ENCODE peak calls at places on chromosomes 1 and 21, in ten cellular contexts. One of them, this sample, is unnamed.

GRCh38 chr1:39129514-39129913 is 75.0 kb upstream of the MACF1 start:
- DNase-seq in mammary epithelial cell: peak; percentile 46
- DNase-seq in uterus: no peak
- DNase-seq in A549: no peak
- DNase-seq in HFF-Myc: no peak
- DNase-seq in keratinocyte: no peak
- DNase-seq in fibroblast of mammary gland: peak; percentile 52
- DNase-seq in heart right ventricle: no peak
- DNase-seq in fibroblast of villous mesenchyme: no peak
- DNase-seq in cardiac muscle cell: no peak
- DNase-seq in this sample: no peak

GRCh38 chr1:93658188-93658587 is 23.4 kb downstream of the BCAR3 start:
- DNase-seq in mammary epithelial cell: peak; percentile 31
- DNase-seq in heart right ventricle: no peak
- DNase-seq in uterus: no peak
- DNase-seq in A549: no peak
- DNase-seq in HFF-Myc: no peak
- DNase-seq in fibroblast of villous mesenchyme: no peak
- DNase-seq in cardiac muscle cell: no peak
- DNase-seq in keratinocyte: no peak
- DNase-seq in fibroblast of mammary gland: peak; percentile 43
- DNase-seq in this sample: no peak

GRCh38 chr1:111904478-111905218 is 84.8 kb downstream of the KCND3 start:
- DNase-seq in A549: no peak
- DNase-seq in cardiac muscle cell: peak; percentile 59
- DNase-seq in heart right ventricle: peak; percentile 24
- DNase-seq in uterus: no peak
- DNase-seq in keratinocyte: no peak
- DNase-seq in mammary epithelial cell: no peak
- DNase-seq in fibroblast of mammary gland: no peak
- DNase-seq in fibroblast of villous mesenchyme: no peak
- DNase-seq in HFF-Myc: no peak
- DNase-seq in this sample: no peak

GRCh38 chr1:93905734-93906133 is 3.5 kb downstream of the GCLM start:
- DNase-seq in uterus: no peak
- DNase-seq in fibroblast of mammary gland: peak; percentile 74
- DNase-seq in mammary epithelial cell: peak; percentile 68
- DNase-seq in cardiac muscle cell: no peak
- DNase-seq in keratinocyte: no peak
- DNase-seq in heart right ventricle: no peak
- DNase-seq in A549: no peak
- DNase-seq in HFF-Myc: no peak
- DNase-seq in fibroblast of villous mesenchyme: peak; percentile 66
- DNase-seq in this sample: no peak

GRCh38 chr1:116356067-116356466 is 17.0 kb upstream of the ATP1A1 start:
- DNase-seq in fibroblast of mammary gland: no peak
- DNase-seq in A549: no peak
- DNase-seq in fibroblast of villous mesenchyme: no peak
- DNase-seq in cardiac muscle cell: no peak
- DNase-seq in uterus: no peak
- DNase-seq in keratinocyte: no peak
- DNase-seq in HFF-Myc: no peak
- DNase-seq in heart right ventricle: no peak
- DNase-seq in mammary epithelial cell: no peak
- DNase-seq in this sample: no peak

GRCh38 chr1:20233394-20233793 is 47.1 kb upstream of the PLA2G2C start:
- DNase-seq in mammary epithelial cell: peak; percentile 11
- DNase-seq in heart right ventricle: no peak
- DNase-seq in fibroblast of villous mesenchyme: peak; percentile 21
- DNase-seq in keratinocyte: no peak
- DNase-seq in A549: no peak
- DNase-seq in cardiac muscle cell: no peak
- DNase-seq in HFF-Myc: no peak
- DNase-seq in uterus: no peak
- DNase-seq in fibroblast of mammary gland: peak; percentile 52
- DNase-seq in this sample: no peak

GRCh38 chr1:183178490-183178889 is 7.6 kb upstream of the LAMC2 start:
- DNase-seq in fibroblast of mammary gland: peak; percentile 28
- DNase-seq in heart right ventricle: no peak
- DNase-seq in uterus: no peak
- DNase-seq in cardiac muscle cell: no peak
- DNase-seq in keratinocyte: no peak
- DNase-seq in A549: no peak
- DNase-seq in fibroblast of villous mesenchyme: no peak
- DNase-seq in mammary epithelial cell: no peak
- DNase-seq in HFF-Myc: no peak
- DNase-seq in this sample: no peak

GRCh38 chr1:65260851-65261473 is 48.4 kb upstream of the DNAJC6 start:
- DNase-seq in uterus: no peak
- DNase-seq in mammary epithelial cell: peak; percentile 79
- DNase-seq in fibroblast of villous mesenchyme: peak; percentile 62
- DNase-seq in fibroblast of mammary gland: peak; percentile 82
- DNase-seq in heart right ventricle: no peak
- DNase-seq in A549: peak; percentile 71
- DNase-seq in keratinocyte: peak; percentile 58
- DNase-seq in HFF-Myc: peak; percentile 55
- DNase-seq in cardiac muscle cell: no peak
- DNase-seq in this sample: peak; percentile 59

GRCh38 chr1:44681905-44682900 is 7.7 kb downstream of the ARMH1 start:
- DNase-seq in keratinocyte: no peak
- DNase-seq in mammary epithelial cell: no peak
- DNase-seq in cardiac muscle cell: peak; percentile 16
- DNase-seq in HFF-Myc: no peak
- DNase-seq in heart right ventricle: no peak
- DNase-seq in fibroblast of mammary gland: no peak
- DNase-seq in uterus: no peak
- DNase-seq in fibroblast of villous mesenchyme: no peak
- DNase-seq in A549: no peak
- DNase-seq in this sample: no peak

GRCh38 chr1:183090386-183091006 is 67.3 kb downstream of the LAMC1 start:
- DNase-seq in uterus: peak; percentile 70
- DNase-seq in fibroblast of mammary gland: peak; percentile 89
- DNase-seq in mammary epithelial cell: no peak
- DNase-seq in cardiac muscle cell: no peak
- DNase-seq in heart right ventricle: peak; percentile 33
- DNase-seq in A549: no peak
- DNase-seq in keratinocyte: no peak
- DNase-seq in HFF-Myc: no peak
- DNase-seq in fibroblast of villous mesenchyme: peak; percentile 70
- DNase-seq in this sample: no peak

GRCh38 chr1:192639607-192640368 is 3.8 kb downstream of the RGS13 start:
- DNase-seq in heart right ventricle: no peak
- DNase-seq in keratinocyte: no peak
- DNase-seq in HFF-Myc: no peak
- DNase-seq in uterus: no peak
- DNase-seq in cardiac muscle cell: no peak
- DNase-seq in fibroblast of mammary gland: peak; percentile 55
- DNase-seq in fibroblast of villous mesenchyme: peak; percentile 64
- DNase-seq in mammary epithelial cell: peak; percentile 12
- DNase-seq in A549: peak; percentile 16
- DNase-seq in this sample: no peak

GRCh38 chr1:24540906-24541710 is 14.8 kb upstream of the NCMAP start:
- DNase-seq in HFF-Myc: peak; percentile 26
- DNase-seq in A549: peak; percentile 32
- DNase-seq in cardiac muscle cell: no peak
- DNase-seq in fibroblast of villous mesenchyme: peak; percentile 91
- DNase-seq in keratinocyte: no peak
- DNase-seq in uterus: no peak
- DNase-seq in heart right ventricle: no peak
- DNase-seq in fibroblast of mammary gland: peak; percentile 72
- DNase-seq in mammary epithelial cell: peak; percentile 56
- DNase-seq in this sample: peak; percentile 14

GRCh38 chr1:24544239-24544638 is 11.6 kb upstream of the NCMAP start:
- DNase-seq in keratinocyte: no peak
- DNase-seq in uterus: no peak
- DNase-seq in fibroblast of villous mesenchyme: no peak
- DNase-seq in HFF-Myc: no peak
- DNase-seq in mammary epithelial cell: peak; percentile 48
- DNase-seq in A549: no peak
- DNase-seq in heart right ventricle: no peak
- DNase-seq in cardiac muscle cell: no peak
- DNase-seq in fibroblast of mammary gland: no peak
- DNase-seq in this sample: no peak

GRCh38 chr1:24540051-24540905 is 15.6 kb upstream of the NCMAP start:
- DNase-seq in heart right ventricle: no peak
- DNase-seq in HFF-Myc: no peak
- DNase-seq in mammary epithelial cell: no peak
- DNase-seq in cardiac muscle cell: no peak
- DNase-seq in A549: no peak
- DNase-seq in fibroblast of mammary gland: no peak
- DNase-seq in uterus: no peak
- DNase-seq in keratinocyte: no peak
- DNase-seq in fibroblast of villous mesenchyme: no peak
- DNase-seq in this sample: no peak

GRCh38 chr1:24545673-24546072 is 10.2 kb upstream of the NCMAP start:
- DNase-seq in mammary epithelial cell: no peak
- DNase-seq in heart right ventricle: no peak
- DNase-seq in HFF-Myc: no peak
- DNase-seq in keratinocyte: no peak
- DNase-seq in fibroblast of mammary gland: no peak
- DNase-seq in cardiac muscle cell: no peak
- DNase-seq in fibroblast of villous mesenchyme: no peak
- DNase-seq in uterus: no peak
- DNase-seq in A549: no peak
- DNase-seq in this sample: no peak

GRCh38 chr1:24541711-24542346 is 14.1 kb upstream of the NCMAP start:
- DNase-seq in uterus: no peak
- DNase-seq in cardiac muscle cell: no peak
- DNase-seq in fibroblast of villous mesenchyme: no peak
- DNase-seq in fibroblast of mammary gland: no peak
- DNase-seq in HFF-Myc: no peak
- DNase-seq in mammary epithelial cell: no peak
- DNase-seq in A549: no peak
- DNase-seq in heart right ventricle: peak; percentile 34
- DNase-seq in keratinocyte: no peak
- DNase-seq in this sample: no peak
- H3K4me3 ChIP-seq in uterus: no peak overlapping the region
- H3K4me3 ChIP-seq in cardiac muscle cell: no peak overlapping the region
- H3K4me3 ChIP-seq in fibroblast of villous mesenchyme: no peak overlapping the region
- H3K4me3 ChIP-seq in fibroblast of mammary gland: no peak overlapping the region
- H3K4me3 ChIP-seq in HFF-Myc: no peak overlapping the region
- H3K4me3 ChIP-seq in mammary epithelial cell: no peak overlapping the region
- H3K4me3 ChIP-seq in A549: peak overlapping the region; percentile 25
- H3K4me3 ChIP-seq in heart right ventricle: no peak overlapping the region
- H3K4me3 ChIP-seq in keratinocyte: no peak overlapping the region
- H3K4me3 ChIP-seq in this sample: no peak overlapping the region

GRCh38 chr1:24020032-24020431 is 39.9 kb upstream of the SRSF10 start:
- DNase-seq in keratinocyte: no peak
- DNase-seq in fibroblast of mammary gland: peak; percentile 66
- DNase-seq in fibroblast of villous mesenchyme: peak; percentile 71
- DNase-seq in A549: no peak
- DNase-seq in cardiac muscle cell: no peak
- DNase-seq in heart right ventricle: no peak
- DNase-seq in mammary epithelial cell: no peak
- DNase-seq in uterus: peak; percentile 83
- DNase-seq in HFF-Myc: no peak
- DNase-seq in this sample: no peak
- TF ChIP-seq CTCF in keratinocyte: no peak
- TF ChIP-seq CTCF in fibroblast of mammary gland: no peak
- TF ChIP-seq CTCF in fibroblast of villous mesenchyme: no peak
- TF ChIP-seq CTCF in A549: no peak
- TF ChIP-seq CTCF in cardiac muscle cell: no peak
- TF ChIP-seq CTCF in heart right ventricle: no peak
- TF ChIP-seq CTCF in mammary epithelial cell: no peak
- TF ChIP-seq CTCF in uterus: no peak
- TF ChIP-seq CTCF in HFF-Myc: no peak
- TF ChIP-seq CTCF in this sample: no peak

GRCh38 chr1:14516974-14517812 is 81.3 kb upstream of the KAZN start:
- DNase-seq in keratinocyte: peak; percentile 90
- DNase-seq in fibroblast of mammary gland: peak; percentile 100
- DNase-seq in A549: no peak
- DNase-seq in mammary epithelial cell: peak; percentile 78
- DNase-seq in cardiac muscle cell: no peak
- DNase-seq in fibroblast of villous mesenchyme: peak; percentile 79
- DNase-seq in HFF-Myc: peak; percentile 43
- DNase-seq in heart right ventricle: no peak
- DNase-seq in uterus: no peak
- DNase-seq in this sample: peak; percentile 14
- H3K4me3 ChIP-seq in keratinocyte: no peak overlapping the region
- H3K4me3 ChIP-seq in fibroblast of mammary gland: no peak overlapping the region
- H3K4me3 ChIP-seq in A549: no peak overlapping the region
- H3K4me3 ChIP-seq in mammary epithelial cell: no peak overlapping the region
- H3K4me3 ChIP-seq in cardiac muscle cell: no peak overlapping the region
- H3K4me3 ChIP-seq in fibroblast of villous mesenchyme: no peak overlapping the region
- H3K4me3 ChIP-seq in HFF-Myc: no peak overlapping the region
- H3K4me3 ChIP-seq in heart right ventricle: no peak overlapping the region
- H3K4me3 ChIP-seq in uterus: no peak overlapping the region
- H3K4me3 ChIP-seq in this sample: no peak overlapping the region

DNA sequence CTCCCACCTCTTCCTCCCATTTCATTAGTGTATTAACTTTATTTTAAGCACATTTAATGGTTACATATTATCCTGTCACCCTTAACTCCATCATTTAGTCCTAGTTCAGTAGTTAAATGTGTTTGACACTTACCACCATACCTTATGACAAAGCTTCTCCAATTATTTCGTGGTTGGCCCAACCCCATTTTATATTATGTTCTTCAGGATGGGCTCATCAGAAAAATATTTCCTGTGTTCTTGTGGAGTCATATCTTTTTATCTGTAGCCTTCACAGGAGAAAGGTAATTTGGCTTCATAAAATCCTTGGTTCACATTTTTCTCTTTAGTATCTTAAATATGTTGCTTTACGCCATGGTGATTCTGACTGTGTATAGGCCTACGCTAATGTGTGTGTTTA is 142.3 kb upstream of the COL6A1 start:
- DNase-seq in uterus: no peak
- DNase-seq in fibroblast of villous mesenchyme: no peak
- DNase-seq in HFF-Myc: no peak
- DNase-seq in A549: no peak
- DNase-seq in fibroblast of mammary gland: peak; percentile 24
- DNase-seq in heart right ventricle: no peak
- DNase-seq in mammary epithelial cell: peak; percentile 66
- DNase-seq in keratinocyte: no peak
- DNase-seq in cardiac muscle cell: no peak
- DNase-seq in this sample: no peak
- TF ChIP-seq CTCF in uterus: no peak
- TF ChIP-seq CTCF in fibroblast of villous mesenchyme: no peak
- TF ChIP-seq CTCF in HFF-Myc: no peak
- TF ChIP-seq CTCF in A549: no peak
- TF ChIP-seq CTCF in fibroblast of mammary gland: no peak
- TF ChIP-seq CTCF in heart right ventricle: no peak
- TF ChIP-seq CTCF in mammary epithelial cell: no peak
- TF ChIP-seq CTCF in keratinocyte: no peak
- TF ChIP-seq CTCF in cardiac muscle cell: no peak
- TF ChIP-seq CTCF in this sample: no peak

GRCh38 chr1:40711465-40712404 is 20.2 kb downstream of the NFYC start:
- DNase-seq in cardiac muscle cell: peak; percentile 28
- DNase-seq in heart right ventricle: no peak
- DNase-seq in A549: no peak
- DNase-seq in fibroblast of mammary gland: peak; percentile 54
- DNase-seq in HFF-Myc: no peak
- DNase-seq in keratinocyte: peak; percentile 66
- DNase-seq in uterus: no peak
- DNase-seq in mammary epithelial cell: peak; percentile 92
- DNase-seq in fibroblast of villous mesenchyme: peak; percentile 43
- DNase-seq in this sample: no peak
- H3K4me3 ChIP-seq in cardiac muscle cell: peak overlapping the region; percentile 67
- H3K4me3 ChIP-seq in heart right ventricle: no peak overlapping the region
- H3K4me3 ChIP-seq in A549: no peak overlapping the region
- H3K4me3 ChIP-seq in fibroblast of mammary gland: no peak overlapping the region
- H3K4me3 ChIP-seq in HFF-Myc: peak overlapping the region; percentile 55
- H3K4me3 ChIP-seq in keratinocyte: no peak overlapping the region
- H3K4me3 ChIP-seq in uterus: no peak overlapping the region
- H3K4me3 ChIP-seq in mammary epithelial cell: peak overlapping the region; percentile 69
- H3K4me3 ChIP-seq in fibroblast of villous mesenchyme: no peak overlapping the region
- H3K4me3 ChIP-seq in this sample: peak overlapping the region; percentile 35